ENCODE peak calls at places on chromosomes 3 and 15, in nine cellular contexts. One of them, this sample, is unnamed.

GRCh38 chr15:42921049-42921731 is 612 bp upstream of the TTBK2 start:
- DNase-seq in HCT116: no peak
- DNase-seq in activated gamma-delta T cell treated with Interleukin-2 at 50 U/mL for 16 hours: peak
- DNase-seq in RKO: no peak
- DNase-seq in Right ventricle myocardium superior: no peak
- DNase-seq in hepatocyte: peak
- DNase-seq in IMR-90: peak
- DNase-seq in endodermal cell: no peak
- DNase-seq in CD4-positive, CD25-positive, alpha-beta regulatory T cell: peak
- DNase-seq in this sample: peak

GRCh38 chr15:71592186-71592585 is 218.2 kb upstream of the NR2E3 start:
- DNase-seq in RKO: no peak
- DNase-seq in HCT116: no peak
- DNase-seq in Right ventricle myocardium superior: no peak
- DNase-seq in hepatocyte: no peak
- DNase-seq in IMR-90: no peak
- DNase-seq in activated gamma-delta T cell treated with Interleukin-2 at 50 U/mL for 16 hours: no peak
- DNase-seq in CD4-positive, CD25-positive, alpha-beta regulatory T cell: no peak
- DNase-seq in endodermal cell: no peak
- DNase-seq in this sample: no peak

GRCh38 chr3:40631341-40631995 is 106.7 kb downstream of the ZNF621 start:
- DNase-seq in hepatocyte: no peak
- DNase-seq in HCT116: no peak
- DNase-seq in RKO: no peak
- DNase-seq in IMR-90: no peak
- DNase-seq in activated gamma-delta T cell treated with Interleukin-2 at 50 U/mL for 16 hours: no peak
- DNase-seq in endodermal cell: no peak
- DNase-seq in CD4-positive, CD25-positive, alpha-beta regulatory T cell: no peak
- DNase-seq in Right ventricle myocardium superior: no peak
- DNase-seq in this sample: peak

GRCh38 chr3:65836047-65836446 is 202.7 kb downstream of the MAGI1 start:
- DNase-seq in activated gamma-delta T cell treated with Interleukin-2 at 50 U/mL for 16 hours: no peak
- DNase-seq in RKO: peak
- DNase-seq in Right ventricle myocardium superior: no peak
- DNase-seq in HCT116: no peak
- DNase-seq in CD4-positive, CD25-positive, alpha-beta regulatory T cell: no peak
- DNase-seq in endodermal cell: no peak
- DNase-seq in hepatocyte: no peak
- DNase-seq in IMR-90: peak
- DNase-seq in this sample: no peak

GRCh38 chr3:164452707-164453106 is 625.6 kb downstream of the SI start:
- DNase-seq in IMR-90: no peak
- DNase-seq in hepatocyte: no peak
- DNase-seq in activated gamma-delta T cell treated with Interleukin-2 at 50 U/mL for 16 hours: no peak
- DNase-seq in Right ventricle myocardium superior: no peak
- DNase-seq in CD4-positive, CD25-positive, alpha-beta regulatory T cell: no peak
- DNase-seq in endodermal cell: no peak
- DNase-seq in HCT116: no peak
- DNase-seq in RKO: no peak
- DNase-seq in this sample: no peak

GRCh38 chr3:51381333-51381705 is 3.8 kb upstream of the MANF start:
- DNase-seq in Right ventricle myocardium superior: no peak
- DNase-seq in IMR-90: no peak
- DNase-seq in activated gamma-delta T cell treated with Interleukin-2 at 50 U/mL for 16 hours: no peak
- DNase-seq in CD4-positive, CD25-positive, alpha-beta regulatory T cell: no peak
- DNase-seq in hepatocyte: no peak
- DNase-seq in endodermal cell: no peak
- DNase-seq in HCT116: no peak
- DNase-seq in RKO: no peak
- DNase-seq in this sample: no peak

GRCh38 chr3:128073185-128073725 is 21.0 kb downstream of the SEC61A1 start:
- DNase-seq in HCT116: no peak
- DNase-seq in hepatocyte: no peak
- DNase-seq in Right ventricle myocardium superior: no peak
- DNase-seq in IMR-90: no peak
- DNase-seq in RKO: no peak
- DNase-seq in CD4-positive, CD25-positive, alpha-beta regulatory T cell: no peak
- DNase-seq in activated gamma-delta T cell treated with Interleukin-2 at 50 U/mL for 16 hours: no peak
- DNase-seq in endodermal cell: peak
- DNase-seq in this sample: no peak

GRCh38 chr3:14789221-14789620 is 29.5 kb upstream of the FGD5 start:
- DNase-seq in endodermal cell: no peak
- DNase-seq in hepatocyte: no peak
- DNase-seq in HCT116: no peak
- DNase-seq in IMR-90: no peak
- DNase-seq in activated gamma-delta T cell treated with Interleukin-2 at 50 U/mL for 16 hours: no peak
- DNase-seq in RKO: no peak
- DNase-seq in Right ventricle myocardium superior: no peak
- DNase-seq in CD4-positive, CD25-positive, alpha-beta regulatory T cell: no peak
- DNase-seq in this sample: no peak

GRCh38 chr3:24365168-24365567 is 129.5 kb downstream of the THRB start:
- DNase-seq in endodermal cell: no peak
- DNase-seq in HCT116: peak
- DNase-seq in RKO: peak
- DNase-seq in CD4-positive, CD25-positive, alpha-beta regulatory T cell: no peak
- DNase-seq in activated gamma-delta T cell treated with Interleukin-2 at 50 U/mL for 16 hours: no peak
- DNase-seq in Right ventricle myocardium superior: peak
- DNase-seq in IMR-90: peak
- DNase-seq in hepatocyte: peak
- DNase-seq in this sample: peak

GRCh38 chr15:65869954-65870871 is 922 bp downstream of the RAB11A start:
- DNase-seq in CD4-positive, CD25-positive, alpha-beta regulatory T cell: no peak
- DNase-seq in HCT116: no peak
- DNase-seq in hepatocyte: peak
- DNase-seq in Right ventricle myocardium superior: peak
- DNase-seq in activated gamma-delta T cell treated with Interleukin-2 at 50 U/mL for 16 hours: peak
- DNase-seq in IMR-90: peak
- DNase-seq in RKO: peak
- DNase-seq in endodermal cell: peak
- DNase-seq in this sample: peak

GRCh38 chr3:72003936-72004335 is 219.0 kb upstream of the PROK2 start:
- DNase-seq in endodermal cell: no peak
- DNase-seq in RKO: no peak
- DNase-seq in hepatocyte: no peak
- DNase-seq in IMR-90: no peak
- DNase-seq in HCT116: no peak
- DNase-seq in activated gamma-delta T cell treated with Interleukin-2 at 50 U/mL for 16 hours: no peak
- DNase-seq in CD4-positive, CD25-positive, alpha-beta regulatory T cell: no peak
- DNase-seq in Right ventricle myocardium superior: no peak
- DNase-seq in this sample: no peak

GRCh38 chr15:84823580-84823878 is 6.4 kb downstream of the ALPK3 start:
- DNase-seq in IMR-90: no peak
- DNase-seq in activated gamma-delta T cell treated with Interleukin-2 at 50 U/mL for 16 hours: no peak
- DNase-seq in HCT116: no peak
- DNase-seq in RKO: no peak
- DNase-seq in CD4-positive, CD25-positive, alpha-beta regulatory T cell: no peak
- DNase-seq in endodermal cell: no peak
- DNase-seq in Right ventricle myocardium superior: no peak
- DNase-seq in hepatocyte: no peak
- DNase-seq in this sample: no peak

GRCh38 chr3:21962456-21962855 is 211.4 kb upstream of the ZNF385D start:
- DNase-seq in endodermal cell: no peak
- DNase-seq in IMR-90: peak
- DNase-seq in HCT116: no peak
- DNase-seq in hepatocyte: no peak
- DNase-seq in CD4-positive, CD25-positive, alpha-beta regulatory T cell: no peak
- DNase-seq in RKO: no peak
- DNase-seq in Right ventricle myocardium superior: no peak
- DNase-seq in activated gamma-delta T cell treated with Interleukin-2 at 50 U/mL for 16 hours: no peak
- DNase-seq in this sample: no peak

GRCh38 chr15:78065973-78066946 is 11.3 kb downstream of the TBC1D2B start:
- DNase-seq in Right ventricle myocardium superior: no peak
- DNase-seq in endodermal cell: no peak
- DNase-seq in RKO: no peak
- DNase-seq in HCT116: no peak
- DNase-seq in CD4-positive, CD25-positive, alpha-beta regulatory T cell: no peak
- DNase-seq in IMR-90: no peak
- DNase-seq in activated gamma-delta T cell treated with Interleukin-2 at 50 U/mL for 16 hours: no peak
- DNase-seq in hepatocyte: no peak
- DNase-seq in this sample: no peak

GRCh38 chr3:33317963-33318708 is 40.9 kb downstream of the FBXL2 start:
- DNase-seq in Right ventricle myocardium superior: no peak
- DNase-seq in HCT116: no peak
- DNase-seq in hepatocyte: no peak
- DNase-seq in activated gamma-delta T cell treated with Interleukin-2 at 50 U/mL for 16 hours: no peak
- DNase-seq in IMR-90: no peak
- DNase-seq in endodermal cell: no peak
- DNase-seq in RKO: no peak
- DNase-seq in CD4-positive, CD25-positive, alpha-beta regulatory T cell: no peak
- DNase-seq in this sample: no peak

GRCh38 chr15:73605759-73606423 is 27.3 kb downstream of the NPTN start:
- DNase-seq in IMR-90: no peak
- DNase-seq in CD4-positive, CD25-positive, alpha-beta regulatory T cell: no peak
- DNase-seq in endodermal cell: peak
- DNase-seq in activated gamma-delta T cell treated with Interleukin-2 at 50 U/mL for 16 hours: no peak
- DNase-seq in hepatocyte: no peak
- DNase-seq in RKO: no peak
- DNase-seq in HCT116: no peak
- DNase-seq in Right ventricle myocardium superior: no peak
- DNase-seq in this sample: no peak

GRCh38 chr15:92112180-92112579 is 258.7 kb downstream of the SLCO3A1 start:
- DNase-seq in hepatocyte: no peak
- DNase-seq in HCT116: no peak
- DNase-seq in Right ventricle myocardium superior: no peak
- DNase-seq in IMR-90: peak
- DNase-seq in RKO: no peak
- DNase-seq in endodermal cell: no peak
- DNase-seq in activated gamma-delta T cell treated with Interleukin-2 at 50 U/mL for 16 hours: no peak
- DNase-seq in CD4-positive, CD25-positive, alpha-beta regulatory T cell: no peak
- DNase-seq in this sample: no peak

GRCh38 chr3:13352621-13353131 is 67.4 kb downstream of the NUP210 start:
- DNase-seq in Right ventricle myocardium superior: no peak
- DNase-seq in RKO: peak
- DNase-seq in HCT116: no peak
- DNase-seq in activated gamma-delta T cell treated with Interleukin-2 at 50 U/mL for 16 hours: peak
- DNase-seq in endodermal cell: no peak
- DNase-seq in CD4-positive, CD25-positive, alpha-beta regulatory T cell: no peak
- DNase-seq in hepatocyte: no peak
- DNase-seq in IMR-90: peak
- DNase-seq in this sample: no peak

GRCh38 chr3:53708001-53708621 is 138.1 kb downstream of the CHDH start:
- DNase-seq in endodermal cell: peak
- DNase-seq in HCT116: no peak
- DNase-seq in Right ventricle myocardium superior: no peak
- DNase-seq in CD4-positive, CD25-positive, alpha-beta regulatory T cell: no peak
- DNase-seq in activated gamma-delta T cell treated with Interleukin-2 at 50 U/mL for 16 hours: no peak
- DNase-seq in hepatocyte: no peak
- DNase-seq in IMR-90: no peak
- DNase-seq in RKO: no peak
- DNase-seq in this sample: peak

GRCh38 chr3:49607105-49607591 is 52.9 kb downstream of the BSN start:
- DNase-seq in Right ventricle myocardium superior: no peak
- DNase-seq in IMR-90: no peak
- DNase-seq in endodermal cell: peak
- DNase-seq in CD4-positive, CD25-positive, alpha-beta regulatory T cell: no peak
- DNase-seq in activated gamma-delta T cell treated with Interleukin-2 at 50 U/mL for 16 hours: no peak
- DNase-seq in RKO: no peak
- DNase-seq in HCT116: no peak
- DNase-seq in hepatocyte: no peak
- DNase-seq in this sample: peak